ENCODE peak calls at places on chromosome 11, in nine cellular contexts. One of them, this sample, is unnamed.

GRCh38 chr11:95135155-95135554 is 45.5 kb downstream of the ENDOD1 start:
- DNase-seq in stomach: peak; percentile 62
- DNase-seq in PC-3: peak; percentile 47
- DNase-seq in CD8-positive, alpha-beta T cell: no peak
- DNase-seq in HCT116: no peak
- DNase-seq in iPS DF 6.9: no peak
- DNase-seq in neural progenitor cell: no peak
- DNase-seq in thyroid gland: no peak
- DNase-seq in Panc1: no peak
- DNase-seq in this sample: no peak

GRCh38 chr11:14422052-14422813 is 63.2 kb upstream of the RRAS2 start:
- DNase-seq in stomach: peak; percentile 57
- DNase-seq in PC-3: peak; percentile 97
- DNase-seq in CD8-positive, alpha-beta T cell: no peak
- DNase-seq in HCT116: peak; percentile 45
- DNase-seq in iPS DF 6.9: peak; percentile 58
- DNase-seq in neural progenitor cell: peak; percentile 81
- DNase-seq in thyroid gland: peak; percentile 87
- DNase-seq in Panc1: peak; percentile 89
- DNase-seq in this sample: peak; percentile 96

GRCh38 chr11:86676533-86677154 is 4.2 kb upstream of the ME3 start:
- DNase-seq in stomach: no peak
- DNase-seq in PC-3: peak; percentile 18
- DNase-seq in CD8-positive, alpha-beta T cell: no peak
- DNase-seq in HCT116: peak; percentile 33
- DNase-seq in iPS DF 6.9: peak; percentile 58
- DNase-seq in neural progenitor cell: peak; percentile 82
- DNase-seq in thyroid gland: no peak
- DNase-seq in Panc1: no peak
- DNase-seq in this sample: no peak

GRCh38 chr11:122757201-122757600 is 81.1 kb upstream of the CRTAM start:
- DNase-seq in stomach: no peak
- DNase-seq in PC-3: no peak
- DNase-seq in CD8-positive, alpha-beta T cell: no peak
- DNase-seq in HCT116: no peak
- DNase-seq in iPS DF 6.9: no peak
- DNase-seq in neural progenitor cell: no peak
- DNase-seq in thyroid gland: no peak
- DNase-seq in Panc1: no peak
- DNase-seq in this sample: no peak

GRCh38 chr11:34492806-34493414 is 20.7 kb downstream of the ELF5 start:
- DNase-seq in stomach: peak; percentile 74
- DNase-seq in PC-3: peak; percentile 72
- DNase-seq in CD8-positive, alpha-beta T cell: peak; percentile 26
- DNase-seq in HCT116: peak; percentile 60
- DNase-seq in iPS DF 6.9: peak; percentile 54
- DNase-seq in neural progenitor cell: peak; percentile 79
- DNase-seq in thyroid gland: peak; percentile 71
- DNase-seq in Panc1: peak; percentile 52
- DNase-seq in this sample: no peak

GRCh38 chr11:12017243-12017678 is 8.8 kb upstream of the DKK3 start:
- DNase-seq in stomach: no peak
- DNase-seq in PC-3: no peak
- DNase-seq in CD8-positive, alpha-beta T cell: no peak
- DNase-seq in HCT116: no peak
- DNase-seq in iPS DF 6.9: no peak
- DNase-seq in neural progenitor cell: no peak
- DNase-seq in thyroid gland: no peak
- DNase-seq in Panc1: no peak
- DNase-seq in this sample: no peak

GRCh38 chr11:65593518-65594414 is 1.8 kb downstream of the KCNK7 start:
- DNase-seq in stomach: no peak
- DNase-seq in PC-3: peak; percentile 39
- DNase-seq in CD8-positive, alpha-beta T cell: peak; percentile 48
- DNase-seq in HCT116: no peak
- DNase-seq in iPS DF 6.9: no peak
- DNase-seq in neural progenitor cell: peak; percentile 73
- DNase-seq in thyroid gland: no peak
- DNase-seq in Panc1: no peak
- DNase-seq in this sample: no peak

GRCh38 chr11:71577469-71578004 is 5.1 kb downstream of the KRTAP5-11 start:
- DNase-seq in stomach: no peak
- DNase-seq in PC-3: no peak
- DNase-seq in CD8-positive, alpha-beta T cell: no peak
- DNase-seq in HCT116: no peak
- DNase-seq in iPS DF 6.9: no peak
- DNase-seq in neural progenitor cell: no peak
- DNase-seq in thyroid gland: no peak
- DNase-seq in Panc1: no peak
- DNase-seq in this sample: no peak

GRCh38 chr11:57792060-57792541 is 30.5 kb downstream of the CTNND1 start:
- DNase-seq in stomach: peak; percentile 68
- DNase-seq in PC-3: no peak
- DNase-seq in CD8-positive, alpha-beta T cell: peak; percentile 78
- DNase-seq in HCT116: no peak
- DNase-seq in iPS DF 6.9: no peak
- DNase-seq in neural progenitor cell: no peak
- DNase-seq in thyroid gland: peak; percentile 37
- DNase-seq in Panc1: no peak
- DNase-seq in this sample: no peak

GRCh38 chr11:122337241-122338176 is 221.5 kb upstream of the BLID start:
- DNase-seq in stomach: no peak
- DNase-seq in PC-3: no peak
- DNase-seq in CD8-positive, alpha-beta T cell: no peak
- DNase-seq in HCT116: no peak
- DNase-seq in iPS DF 6.9: no peak
- DNase-seq in neural progenitor cell: no peak
- DNase-seq in thyroid gland: no peak
- DNase-seq in Panc1: no peak
- DNase-seq in this sample: no peak

GRCh38 chr11:1922411-1923113 is 3.1 kb downstream of the TNNT3 start:
- DNase-seq in stomach: no peak
- DNase-seq in PC-3: no peak
- DNase-seq in CD8-positive, alpha-beta T cell: no peak
- DNase-seq in HCT116: no peak
- DNase-seq in iPS DF 6.9: no peak
- DNase-seq in neural progenitor cell: peak; percentile 1
- DNase-seq in thyroid gland: no peak
- DNase-seq in Panc1: no peak
- DNase-seq in this sample: peak; percentile 37

GRCh38 chr11:1921576-1922141 is 2.2 kb downstream of the TNNT3 start:
- DNase-seq in stomach: no peak
- DNase-seq in PC-3: no peak
- DNase-seq in CD8-positive, alpha-beta T cell: no peak
- DNase-seq in HCT116: no peak
- DNase-seq in iPS DF 6.9: no peak
- DNase-seq in neural progenitor cell: peak; percentile 9
- DNase-seq in thyroid gland: no peak
- DNase-seq in Panc1: no peak
- DNase-seq in this sample: peak; percentile 64

GRCh38 chr11:1924646-1925372 is 5.3 kb downstream of the TNNT3 start:
- DNase-seq in stomach: no peak
- DNase-seq in PC-3: no peak
- DNase-seq in CD8-positive, alpha-beta T cell: no peak
- DNase-seq in HCT116: no peak
- DNase-seq in iPS DF 6.9: no peak
- DNase-seq in neural progenitor cell: peak; percentile 1
- DNase-seq in thyroid gland: no peak
- DNase-seq in Panc1: no peak
- DNase-seq in this sample: peak; percentile 47

GRCh38 chr11:1924121-1924520 is 4.6 kb downstream of the TNNT3 start:
- DNase-seq in stomach: no peak
- DNase-seq in PC-3: no peak
- DNase-seq in CD8-positive, alpha-beta T cell: no peak
- DNase-seq in HCT116: no peak
- DNase-seq in iPS DF 6.9: no peak
- DNase-seq in neural progenitor cell: no peak
- DNase-seq in thyroid gland: peak; percentile 32
- DNase-seq in Panc1: no peak
- DNase-seq in this sample: peak; percentile 60

GRCh38 chr11:1923201-1923956 is 3.9 kb downstream of the TNNT3 start:
- DNase-seq in stomach: no peak
- DNase-seq in PC-3: no peak
- DNase-seq in CD8-positive, alpha-beta T cell: no peak
- DNase-seq in HCT116: no peak
- DNase-seq in iPS DF 6.9: no peak
- DNase-seq in neural progenitor cell: no peak
- DNase-seq in thyroid gland: no peak
- DNase-seq in Panc1: no peak
- DNase-seq in this sample: peak; percentile 38
- H3K4me3 ChIP-seq in stomach: no peak overlapping the region
- H3K4me3 ChIP-seq in PC-3: no peak overlapping the region
- H3K4me3 ChIP-seq in CD8-positive, alpha-beta T cell: no peak overlapping the region
- H3K4me3 ChIP-seq in HCT116: no peak overlapping the region
- H3K4me3 ChIP-seq in iPS DF 6.9: no peak overlapping the region
- H3K4me3 ChIP-seq in neural progenitor cell: no peak overlapping the region
- H3K4me3 ChIP-seq in thyroid gland: no peak overlapping the region
- H3K4me3 ChIP-seq in Panc1: no peak overlapping the region
- H3K4me3 ChIP-seq in this sample: no peak overlapping the region

GRCh38 chr11:8204596-8204995 is 35.8 kb upstream of the RIC3 start:
- DNase-seq in stomach: no peak
- DNase-seq in PC-3: no peak
- DNase-seq in CD8-positive, alpha-beta T cell: no peak
- DNase-seq in HCT116: no peak
- DNase-seq in iPS DF 6.9: no peak
- DNase-seq in neural progenitor cell: no peak
- DNase-seq in thyroid gland: no peak
- DNase-seq in Panc1: no peak
- DNase-seq in this sample: no peak
- H3K4me1 ChIP-seq in stomach: peaks cover 24% of the 10 kb centered on the region
- H3K4me1 ChIP-seq in PC-3: no peaks in the 10 kb centered on the region
- H3K4me1 ChIP-seq in CD8-positive, alpha-beta T cell: no peaks in the 10 kb centered on the region
- H3K4me1 ChIP-seq in HCT116: no peaks in the 10 kb centered on the region
- H3K4me1 ChIP-seq in iPS DF 6.9: no peaks in the 10 kb centered on the region
- H3K4me1 ChIP-seq in neural progenitor cell: peaks cover 25% of the 10 kb centered on the region
- H3K4me1 ChIP-seq in thyroid gland: no peaks in the 10 kb centered on the region
- H3K4me1 ChIP-seq in Panc1: no peaks in the 10 kb centered on the region
- H3K4me1 ChIP-seq in this sample: no peaks in the 10 kb centered on the region

DNA sequence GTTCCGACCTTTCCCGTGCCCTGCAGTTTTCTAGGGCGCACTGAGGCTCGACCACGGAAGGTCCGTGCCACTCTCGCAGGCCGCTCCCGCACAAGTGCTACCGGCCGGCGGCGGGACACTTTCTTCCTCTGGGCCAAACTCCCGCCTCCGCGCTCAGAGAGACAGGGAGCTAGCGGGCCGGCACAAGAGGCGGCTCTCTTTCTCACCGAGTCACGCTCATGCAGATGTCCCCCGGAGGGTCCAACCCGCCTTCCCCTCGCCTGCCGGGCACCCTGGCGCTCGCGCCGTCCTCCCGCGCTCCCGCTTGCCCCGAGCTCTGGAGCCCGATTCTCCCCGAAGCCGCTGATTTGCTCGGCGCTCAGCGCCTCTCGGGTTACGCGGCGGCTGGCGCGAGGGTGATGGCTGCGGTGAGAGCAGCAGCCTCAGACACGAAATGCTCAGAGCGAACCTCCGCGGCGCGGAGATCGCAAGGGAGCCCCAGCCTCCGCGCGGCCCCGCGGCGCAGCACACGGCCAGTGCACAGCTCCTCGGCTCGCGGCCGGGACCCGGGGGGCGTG is 1.0 kb downstream of the LMO1 start:
- DNase-seq in stomach: peak; percentile 43
- DNase-seq in PC-3: peak; percentile 32
- DNase-seq in CD8-positive, alpha-beta T cell: no peak
- DNase-seq in HCT116: no peak
- DNase-seq in iPS DF 6.9: no peak
- DNase-seq in neural progenitor cell: peak; percentile 92
- DNase-seq in thyroid gland: peak; percentile 35
- DNase-seq in Panc1: no peak
- DNase-seq in this sample: no peak
- H3K4me3 ChIP-seq in stomach: peak overlapping the region; percentile 54
- H3K4me3 ChIP-seq in PC-3: peak overlapping the region; percentile 56
- H3K4me3 ChIP-seq in CD8-positive, alpha-beta T cell: peak overlapping the region; percentile 33
- H3K4me3 ChIP-seq in HCT116: no peak overlapping the region
- H3K4me3 ChIP-seq in iPS DF 6.9: peak overlapping the region; percentile 59
- H3K4me3 ChIP-seq in neural progenitor cell: peak overlapping the region; percentile 60
- H3K4me3 ChIP-seq in thyroid gland: peak overlapping the region; percentile 38
- H3K4me3 ChIP-seq in Panc1: peak overlapping the region; percentile 28
- H3K4me3 ChIP-seq in this sample: peak overlapping the region; percentile 25

DNA sequence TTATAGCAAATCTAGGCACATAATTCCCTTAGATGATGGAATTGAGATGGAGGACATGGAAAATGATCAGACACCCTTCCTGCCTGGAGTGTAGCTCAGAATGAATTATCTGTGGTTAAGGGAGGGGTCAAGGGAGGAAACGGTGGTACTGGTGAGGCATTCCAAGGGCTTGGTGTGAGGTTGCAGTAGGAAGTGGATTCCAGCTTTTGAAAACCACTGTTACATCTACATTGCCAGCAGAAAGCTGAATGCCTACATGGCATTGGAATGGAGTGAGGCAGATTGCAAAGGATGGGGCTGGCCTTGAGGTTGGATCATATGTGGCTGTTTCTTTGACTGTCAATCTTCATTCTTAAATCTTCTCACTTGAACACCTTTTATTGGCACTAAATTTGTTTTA is 684.4 kb downstream of the NTM start:
- DNase-seq in stomach: no peak
- DNase-seq in PC-3: peak; percentile 20
- DNase-seq in CD8-positive, alpha-beta T cell: no peak
- DNase-seq in HCT116: no peak
- DNase-seq in iPS DF 6.9: no peak
- DNase-seq in neural progenitor cell: no peak
- DNase-seq in thyroid gland: no peak
- DNase-seq in Panc1: no peak
- DNase-seq in this sample: no peak
- H3K4me1 ChIP-seq in stomach: no peaks in the 10 kb centered on the region
- H3K4me1 ChIP-seq in PC-3: peaks cover under 1% of the 10 kb centered on the region
- H3K4me1 ChIP-seq in CD8-positive, alpha-beta T cell: no peaks in the 10 kb centered on the region
- H3K4me1 ChIP-seq in HCT116: no peaks in the 10 kb centered on the region
- H3K4me1 ChIP-seq in iPS DF 6.9: peaks cover 2% of the 10 kb centered on the region
- H3K4me1 ChIP-seq in neural progenitor cell: peaks cover 13% of the 10 kb centered on the region
- H3K4me1 ChIP-seq in thyroid gland: no peaks in the 10 kb centered on the region
- H3K4me1 ChIP-seq in Panc1: no peaks in the 10 kb centered on the region
- H3K4me1 ChIP-seq in this sample: peaks cover 39% of the 10 kb centered on the region

GRCh38 chr11:114162719-114163123 is 103.2 kb downstream of the ZBTB16 start:
- DNase-seq in stomach: peak; percentile 92
- DNase-seq in PC-3: peak; percentile 95
- DNase-seq in CD8-positive, alpha-beta T cell: no peak
- DNase-seq in HCT116: no peak
- DNase-seq in iPS DF 6.9: no peak
- DNase-seq in neural progenitor cell: no peak
- DNase-seq in thyroid gland: peak; percentile 94
- DNase-seq in Panc1: no peak
- DNase-seq in this sample: peak; percentile 88
- H3K4me3 ChIP-seq in stomach: no peak overlapping the region
- H3K4me3 ChIP-seq in PC-3: no peak overlapping the region
- H3K4me3 ChIP-seq in CD8-positive, alpha-beta T cell: no peak overlapping the region
- H3K4me3 ChIP-seq in HCT116: no peak overlapping the region
- H3K4me3 ChIP-seq in iPS DF 6.9: no peak overlapping the region
- H3K4me3 ChIP-seq in neural progenitor cell: no peak overlapping the region
- H3K4me3 ChIP-seq in thyroid gland: no peak overlapping the region
- H3K4me3 ChIP-seq in Panc1: no peak overlapping the region
- H3K4me3 ChIP-seq in this sample: no peak overlapping the region

DNA sequence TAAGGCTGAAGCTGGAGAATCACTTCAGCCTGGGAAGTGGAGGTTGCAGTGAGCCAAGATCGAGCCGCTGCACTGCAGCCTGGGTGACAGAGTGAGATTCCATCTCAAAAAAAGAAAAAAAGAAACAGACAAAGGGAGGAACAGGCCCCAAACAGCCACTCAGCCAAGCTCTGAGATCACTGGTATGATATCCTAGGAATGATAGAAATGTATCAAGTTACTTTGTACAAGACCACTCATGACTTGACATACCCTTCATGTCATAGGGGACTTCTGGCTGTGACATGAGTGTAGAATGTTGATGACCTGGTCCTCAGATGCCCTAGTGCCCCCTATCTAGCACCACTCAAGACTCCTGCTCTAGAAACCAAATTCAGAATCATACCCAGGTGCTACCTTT is 216.5 kb downstream of the NAV2 start:
- DNase-seq in stomach: no peak
- DNase-seq in PC-3: no peak
- DNase-seq in CD8-positive, alpha-beta T cell: no peak
- DNase-seq in HCT116: no peak
- DNase-seq in iPS DF 6.9: no peak
- DNase-seq in neural progenitor cell: no peak
- DNase-seq in thyroid gland: peak; percentile 24
- DNase-seq in Panc1: no peak
- DNase-seq in this sample: no peak
- H3K4me1 ChIP-seq in stomach: peaks cover 19% of the 10 kb centered on the region
- H3K4me1 ChIP-seq in PC-3: peaks cover 5% of the 10 kb centered on the region
- H3K4me1 ChIP-seq in CD8-positive, alpha-beta T cell: no peaks in the 10 kb centered on the region
- H3K4me1 ChIP-seq in HCT116: no peaks in the 10 kb centered on the region
- H3K4me1 ChIP-seq in iPS DF 6.9: no peaks in the 10 kb centered on the region
- H3K4me1 ChIP-seq in neural progenitor cell: peaks cover 17% of the 10 kb centered on the region
- H3K4me1 ChIP-seq in thyroid gland: peaks cover 46% of the 10 kb centered on the region
- H3K4me1 ChIP-seq in Panc1: no peaks in the 10 kb centered on the region
- H3K4me1 ChIP-seq in this sample: no peaks in the 10 kb centered on the region